ENCODE peak calls at places on chromosomes 5 and 9, in ten cellular contexts. U is tibial nerve, W is A549, J is heart left ventricle, V is IMR-90, Y is adrenal gland, I is GM12892, Z is HCT116, Q is body of pancreas, G is uterus. C is an unnamed sample.

GRCh38 chr5:6637590-6637989 is 4.3 kb downstream of the SRD5A1 start:
- DNase-seq in U (no peak), W (no peak), J (no peak), V (no peak), Y (no peak), I (no peak), Z (no peak), Q (no peak), G (no peak), C (no peak)

GRCh38 chr9:306907-307306 is 92.2 kb downstream of the DOCK8 start:
- DNase-seq in U (no peak), W (peak), J (no peak), V (no peak), Y (peak), I (no peak), Z (no peak), Q (peak), G (no peak), C (peak)

GRCh38 chr9:128845186-128845931 is 15.8 kb upstream of the SPOUT1 start:
- DNase-seq in U (no peak), W (no peak), J (no peak), V (no peak), Y (no peak), I (no peak), Z (no peak), Q (no peak), G (no peak), C (peak)

GRCh38 chr9:89359636-89360315 is 41.5 kb downstream of the SECISBP2 start:
- DNase-seq in U (no peak), W (no peak), J (no peak), V (peak), Y (no peak), I (no peak), Z (no peak), Q (no peak), G (no peak), C (no peak)

GRCh38 chr9:79061766-79062165 is 510.0 kb upstream of the TLE4 start:
- DNase-seq in U (no peak), W (no peak), J (no peak), V (no peak), Y (no peak), I (no peak), Z (no peak), Q (no peak), G (no peak), C (no peak)

GRCh38 chr5:170585278-170585677 is 81.5 kb downstream of the KCNIP1 start:
- DNase-seq in U (no peak), W (no peak), J (no peak), V (no peak), Y (no peak), I (no peak), Z (no peak), Q (no peak), G (no peak), C (no peak)

GRCh38 chr5:163347671-163348070 is 89.7 kb upstream of the CCNG1 start:
- DNase-seq in U (no peak), W (peak), J (peak), V (peak), Y (peak), I (peak), Z (peak), Q (peak), G (no peak), C (peak)

GRCh38 chr5:3345195-3345594 is 250.4 kb upstream of the IRX1 start:
- DNase-seq in U (no peak), W (no peak), J (no peak), V (no peak), Y (no peak), I (no peak), Z (no peak), Q (no peak), G (no peak), C (no peak)

GRCh38 chr9:76901801-76902200 is 4.1 kb downstream of the PRUNE2 start:
- DNase-seq in U (no peak), W (no peak), J (no peak), V (no peak), Y (no peak), I (no peak), Z (no peak), Q (no peak), G (no peak), C (no peak)

GRCh38 chr5:80249876-80250275 is 6.0 kb downstream of the SERINC5 start:
- DNase-seq in U (no peak), W (no peak), J (no peak), V (no peak), Y (no peak), I (no peak), Z (no peak), Q (no peak), G (no peak), C (no peak)

GRCh38 chr9:136219276-136219675 is 14.3 kb upstream of the LHX3 start:
- DNase-seq in U (no peak), W (no peak), J (no peak), V (peak), Y (no peak), I (no peak), Z (no peak), Q (no peak), G (no peak), C (no peak)

GRCh38 chr5:147559725-147560124 is 49.9 kb upstream of the DPYSL3 start:
- DNase-seq in U (no peak), W (no peak), J (no peak), V (no peak), Y (no peak), I (no peak), Z (no peak), Q (no peak), G (no peak), C (no peak)

GRCh38 chr9:18438300-18438925 is 35.5 kb upstream of the ADAMTSL1 start:
- DNase-seq in U (no peak), W (no peak), J (peak), V (peak), Y (peak), I (no peak), Z (no peak), Q (peak), G (peak), C (no peak)

GRCh38 chr9:126296687-126297086 is 29.9 kb upstream of the MVB12B start:
- DNase-seq in U (no peak), W (no peak), J (no peak), V (no peak), Y (no peak), I (no peak), Z (no peak), Q (no peak), G (no peak), C (no peak)

GRCh38 chr5:84218546-84218945 is 166.1 kb downstream of the EDIL3 start:
- DNase-seq in U (no peak), W (no peak), J (no peak), V (peak), Y (no peak), I (no peak), Z (no peak), Q (no peak), G (no peak), C (no peak)

GRCh38 chr9:108021311-108021710 is 531.7 kb upstream of the KLF4 start:
- DNase-seq in U (no peak), W (no peak), J (no peak), V (no peak), Y (no peak), I (no peak), Z (no peak), Q (no peak), G (no peak), C (no peak)

GRCh38 chr5:119171686-119172085 is 100.8 kb downstream of the DMXL1 start:
- DNase-seq in U (no peak), W (no peak), J (no peak), V (no peak), Y (no peak), I (no peak), Z (no peak), Q (no peak), G (no peak), C (no peak)

GRCh38 chr5:9239626-9240025 is 306.2 kb downstream of the SEMA5A start:
- DNase-seq in U (no peak), W (no peak), J (no peak), V (peak), Y (no peak), I (no peak), Z (no peak), Q (no peak), G (no peak), C (no peak)

GRCh38 chr5:58439094-58439644 is 20.7 kb downstream of the PLK2 start:
- DNase-seq in U (no peak), W (no peak), J (no peak), V (no peak), Y (no peak), I (no peak), Z (no peak), Q (peak), G (no peak), C (no peak)

GRCh38 chr5:102629827-102630605 is 125.1 kb upstream of the PAM start:
- DNase-seq in U (no peak), W (no peak), J (no peak), V (no peak), Y (no peak), I (no peak), Z (no peak), Q (no peak), G (no peak), C (no peak)

GRCh38 chr5:28156981-28157380 is 1118.6 kb upstream of the CDH9 start:
- DNase-seq in U (no peak), W (no peak), J (no peak), V (no peak), Y (no peak), I (no peak), Z (no peak), Q (no peak), G (no peak), C (no peak)

GRCh38 chr5:6505779-6506557 is 57.3 kb downstream of the UBE2QL1 start:
- DNase-seq in U (no peak), W (no peak), J (no peak), V (no peak), Y (no peak), I (no peak), Z (no peak), Q (no peak), G (no peak), C (no peak)

GRCh38 chr5:132771559-132771998 is 5.5 kb downstream of the SEPTIN8 start:
- DNase-seq in U (no peak), W (peak), J (peak), V (peak), Y (no peak), I (no peak), Z (no peak), Q (peak), G (peak), C (no peak)

GRCh38 chr5:171317225-171317624 is 8.2 kb downstream of the TLX3 start:
- DNase-seq in U (no peak), W (no peak), J (no peak), V (no peak), Y (no peak), I (no peak), Z (no peak), Q (peak), G (no peak), C (peak)

GRCh38 chr9:2281031-2281802 is 266.1 kb downstream of the SMARCA2 start:
- DNase-seq in U (no peak), W (no peak), J (no peak), V (peak), Y (no peak), I (no peak), Z (no peak), Q (no peak), G (no peak), C (no peak)

GRCh38 chr5:54717459-54717858 is 199.9 kb downstream of the SNX18 start:
- DNase-seq in U (no peak), W (no peak), J (no peak), V (no peak), Y (no peak), I (no peak), Z (no peak), Q (no peak), G (no peak), C (no peak)

GRCh38 chr5:1383886-1384401 is 39.0 kb upstream of the CLPTM1L start:
- DNase-seq in U (no peak), W (no peak), J (no peak), V (no peak), Y (no peak), I (no peak), Z (no peak), Q (no peak), G (no peak), C (no peak)

GRCh38 chr5:1384521-1384920 is 39.6 kb upstream of the CLPTM1L start:
- DNase-seq in U (no peak), W (no peak), J (no peak), V (no peak), Y (no peak), I (no peak), Z (no peak), Q (no peak), G (no peak), C (no peak)

GRCh38 chr5:1387059-1387755 is 42.3 kb upstream of the CLPTM1L start:
- DNase-seq in U (no peak), W (no peak), J (no peak), V (no peak), Y (no peak), I (no peak), Z (no peak), Q (no peak), G (no peak), C (no peak)

GRCh38 chr5:1386274-1386717 is 41.4 kb upstream of the CLPTM1L start:
- DNase-seq in U (no peak), W (peak), J (peak), V (no peak), Y (peak), I (peak), Z (no peak), Q (peak), G (no peak), C (peak)

DNA sequence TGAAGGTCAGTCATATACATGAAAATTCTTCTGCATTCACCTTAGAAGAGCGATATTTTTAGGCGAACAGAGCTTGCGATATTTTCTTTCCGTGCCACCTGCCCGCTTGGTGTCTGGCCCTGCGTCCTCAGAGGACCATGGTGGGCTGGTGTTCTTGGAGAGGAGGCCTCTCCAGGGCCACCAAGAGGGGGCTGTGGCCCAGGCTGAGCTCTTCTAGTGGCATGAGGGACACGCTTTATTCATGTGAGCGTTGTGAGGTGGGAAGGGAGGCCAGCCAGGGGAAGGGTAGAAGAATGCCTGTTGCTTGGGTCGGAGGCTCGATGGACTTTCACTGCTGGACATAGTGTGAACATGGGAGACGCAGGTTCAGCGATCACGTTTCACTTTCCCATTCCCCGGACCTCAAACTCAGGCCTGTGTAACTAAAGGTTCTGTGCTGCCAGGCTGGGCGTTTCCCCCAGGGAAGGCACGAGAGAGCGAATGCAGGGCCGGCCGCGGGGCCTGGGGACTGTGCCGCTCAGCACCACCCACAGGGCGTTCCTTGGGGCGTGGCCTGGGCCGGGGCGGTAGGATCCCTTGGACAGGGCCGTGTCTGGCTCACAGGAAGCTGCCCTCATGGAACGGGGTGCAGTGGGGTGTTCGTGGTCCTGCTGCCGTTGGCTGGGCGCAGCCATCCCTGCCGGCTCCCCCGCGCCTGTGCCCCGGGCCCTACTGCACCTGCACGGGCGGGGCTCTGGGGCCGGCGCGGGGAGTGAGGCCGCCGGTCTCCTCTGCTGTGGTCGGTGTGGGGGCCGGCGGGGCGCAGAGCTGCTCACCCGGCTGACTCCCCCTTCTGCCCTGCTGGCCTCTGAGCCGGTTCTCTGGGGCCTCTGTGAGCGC is 40.7 kb upstream of the CLPTM1L start:
- DNase-seq in U (peak), W (peak), J (peak), V (peak), Y (peak), I (peak), Z (no peak), Q (peak), G (peak), C (peak)
- TF ChIP-seq POLR2A in U (peak), W (no peak), J (no peak), V (no peak), Y (peak), I (peak), Z (no peak), Q (peak), G (peak), C (peak)

DNA sequence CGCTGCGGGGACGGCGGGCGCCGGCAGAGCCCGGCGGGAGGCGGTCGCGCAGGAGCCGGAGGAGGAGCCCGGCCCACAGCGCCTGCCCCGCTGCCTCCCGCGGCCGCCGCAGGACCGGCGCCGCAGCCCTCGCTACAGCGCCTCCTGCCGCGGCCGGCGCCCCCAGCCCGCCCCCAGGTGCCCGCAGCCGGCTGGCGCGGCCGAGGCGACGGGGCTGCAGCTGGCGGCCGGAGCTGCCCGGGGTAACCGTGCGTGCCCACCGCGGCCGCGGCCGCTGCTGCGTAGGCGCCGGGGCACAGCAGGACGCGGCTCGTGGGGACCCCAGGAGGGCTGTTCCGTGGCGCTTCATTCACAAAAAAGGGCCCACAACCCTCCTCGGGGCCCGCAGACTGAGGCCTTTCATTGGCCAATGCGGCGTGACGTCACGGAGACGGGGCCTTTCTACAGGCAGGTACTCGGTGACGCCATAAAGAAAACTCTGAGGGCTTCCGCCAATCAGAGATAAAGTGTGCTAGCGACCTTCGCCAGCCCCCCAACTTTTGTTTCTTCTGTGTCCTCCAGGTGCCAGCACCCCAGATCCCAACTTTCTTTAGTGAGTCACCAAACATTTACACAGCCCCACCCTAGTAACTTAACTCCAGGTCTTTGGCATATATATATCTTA is at the start of gene CDC14B:
- DNase-seq in U (peak), W (peak), J (peak), V (peak), Y (peak), I (peak), Z (peak), Q (peak), G (peak), C (peak)
- TF ChIP-seq POLR2A in U (peak), W (peak), J (no peak), V (no peak), Y (peak), I (no peak), Z (peak), Q (peak), G (no peak), C (no peak)

GRCh38 chr5:149807614-149808013 is 77.5 kb downstream of the PPARGC1B start:
- DNase-seq in U (no peak), W (no peak), J (no peak), V (no peak), Y (no peak), I (no peak), Z (no peak), Q (no peak), G (no peak), C (no peak)

GRCh38 chr5:149802008-149802407 is 71.9 kb downstream of the PPARGC1B start:
- DNase-seq in U (no peak), W (no peak), J (peak), V (no peak), Y (no peak), I (no peak), Z (no peak), Q (no peak), G (no peak), C (no peak)

GRCh38 chr5:149803641-149804468 is 73.7 kb downstream of the PPARGC1B start:
- DNase-seq in U (no peak), W (no peak), J (peak), V (peak), Y (no peak), I (no peak), Z (no peak), Q (no peak), G (no peak), C (no peak)

GRCh38 chr5:149803153-149803552 is 73.0 kb downstream of the PPARGC1B start:
- DNase-seq in U (no peak), W (no peak), J (no peak), V (no peak), Y (no peak), I (no peak), Z (no peak), Q (no peak), G (no peak), C (no peak)

GRCh38 chr5:149804478-149805450 is 74.7 kb downstream of the PPARGC1B start:
- DNase-seq in U (no peak), W (no peak), J (no peak), V (no peak), Y (no peak), I (no peak), Z (no peak), Q (no peak), G (no peak), C (no peak)
- TF ChIP-seq POLR2A in U (no peak), W (no peak), J (no peak), V (no peak), Y (no peak), I (no peak), Z (no peak), Q (no peak), G (no peak), C (no peak)

GRCh38 chr5:150208187-150209015 is 18.5 kb downstream of the SLC6A7 start:
- DNase-seq in U (no peak), W (peak), J (no peak), V (peak), Y (no peak), I (no peak), Z (no peak), Q (no peak), G (no peak), C (no peak)

GRCh38 chr5:150211156-150212030 is 21.5 kb downstream of the SLC6A7 start:
- DNase-seq in U (no peak), W (no peak), J (no peak), V (no peak), Y (no peak), I (no peak), Z (no peak), Q (no peak), G (no peak), C (no peak)

GRCh38 chr5:150210644-150211043 is 20.8 kb downstream of the SLC6A7 start:
- DNase-seq in U (no peak), W (no peak), J (no peak), V (no peak), Y (no peak), I (no peak), Z (no peak), Q (no peak), G (no peak), C (no peak)

GRCh38 chr5:150206780-150207115 is 16.9 kb downstream of the SLC6A7 start:
- DNase-seq in U (no peak), W (no peak), J (no peak), V (no peak), Y (no peak), I (no peak), Z (no peak), Q (no peak), G (no peak), C (no peak)

DNA sequence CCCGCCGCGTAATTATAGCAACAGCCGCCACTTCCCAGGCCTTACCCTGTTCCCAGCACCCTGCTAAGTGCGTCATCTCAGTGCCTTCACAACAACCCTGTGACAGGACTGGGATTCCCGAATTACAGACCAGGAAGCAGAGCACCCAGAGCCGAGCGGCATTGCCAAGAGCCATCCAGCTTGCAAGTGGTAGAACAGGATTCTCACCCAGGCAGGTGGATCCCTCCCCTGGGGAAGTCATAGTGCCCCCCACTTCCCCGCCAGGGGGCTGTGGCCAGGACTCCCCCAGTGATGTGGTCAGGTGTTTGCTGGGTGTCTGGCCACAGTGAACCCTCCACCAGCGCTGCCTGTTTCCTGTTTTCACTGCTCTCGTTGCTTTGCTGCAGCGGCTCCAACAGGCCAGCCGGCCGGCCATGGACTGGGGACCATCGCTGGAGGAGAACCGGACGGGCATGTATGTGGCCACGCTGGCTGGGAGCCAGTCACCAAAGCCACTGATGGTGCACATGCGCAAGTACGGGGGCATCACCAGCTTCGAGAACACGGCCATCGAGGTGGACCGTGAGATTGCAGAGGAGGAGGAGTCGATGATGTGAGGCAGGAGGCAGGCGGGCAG is 19.3 kb downstream of the SLC6A7 start:
- DNase-seq in U (no peak), W (peak), J (no peak), V (peak), Y (no peak), I (no peak), Z (no peak), Q (peak), G (no peak), C (no peak)
- TF ChIP-seq POLR2A in U (no peak), W (no peak), J (no peak), V (no peak), Y (no peak), I (no peak), Z (no peak), Q (peak), G (no peak), C (no peak)